ENCODE peak calls at places on chromosomes 2 and 18, in ten cellular contexts. I, Z, P, X, N, A, M, O, Q and R are unnamed samples.
A peak's percentile ranks its signal among the peaks of the same experiment; 100 is the strongest.

GRCh38 chr2:13006829-13007715 is 290.3 kb downstream of the TRIB2 start:
- DNase-seq in I (peak; percentile 83), Z (peak; percentile 62), P (peak; percentile 55), X (peak; percentile 69), N (peak; percentile 61), A (peak; percentile 58), M (peak; percentile 87), O (peak; percentile 65), Q (peak; percentile 86), R (peak; percentile 76)

GRCh38 chr18:75831960-75832359 is 404.5 kb upstream of the SMIM21 start:
- DNase-seq in I (no peak), Z (no peak), P (no peak), X (no peak), N (no peak), A (no peak), M (no peak), O (no peak), Q (no peak), R (no peak)

GRCh38 chr2:143321994-143322393 is 192.8 kb downstream of the ARHGAP15 start:
- DNase-seq in I (no peak), Z (no peak), P (no peak), X (no peak), N (no peak), A (no peak), M (no peak), O (no peak), Q (no peak), R (no peak)

GRCh38 chr18:5106730-5107129 is 90.3 kb downstream of the AKAIN1 start:
- DNase-seq in I (no peak), Z (no peak), P (no peak), X (no peak), N (peak; percentile 24), A (no peak), M (no peak), O (no peak), Q (peak; percentile 54), R (no peak)

GRCh38 chr2:30300456-30301221 is 69.3 kb downstream of the LBH start:
- DNase-seq in I (no peak), Z (no peak), P (no peak), X (peak; percentile 34), N (no peak), A (no peak), M (no peak), O (peak; percentile 96), Q (no peak), R (peak; percentile 29)

GRCh38 chr18:4351005-4351404 is 104.1 kb downstream of the DLGAP1 start:
- DNase-seq in I (no peak), Z (no peak), P (no peak), X (no peak), N (no peak), A (no peak), M (no peak), O (no peak), Q (no peak), R (no peak)

GRCh38 chr2:157302492-157303099 is 23.0 kb downstream of the ERMN start:
- DNase-seq in I (peak; percentile 58), Z (peak; percentile 13), P (peak; percentile 11), X (no peak), N (peak; percentile 67), A (no peak), M (peak; percentile 13), O (peak; percentile 44), Q (peak; percentile 53), R (peak; percentile 43)

GRCh38 chr2:238466242-238466598 is 39.5 kb downstream of the ASB1 start:
- DNase-seq in I (no peak), Z (no peak), P (no peak), X (no peak), N (no peak), A (no peak), M (no peak), O (no peak), Q (no peak), R (no peak)

GRCh38 chr2:979286-979928 is 28.8 kb downstream of the SNTG2 start:
- DNase-seq in I (no peak), Z (no peak), P (no peak), X (no peak), N (peak; percentile 3), A (no peak), M (no peak), O (no peak), Q (no peak), R (no peak)

GRCh38 chr2:85244798-85245197 is 83.0 kb downstream of the TGOLN2 start:
- DNase-seq in I (no peak), Z (no peak), P (no peak), X (no peak), N (no peak), A (no peak), M (no peak), O (no peak), Q (no peak), R (no peak)

GRCh38 chr18:24014062-24014985 is at the start of gene TTC39C:
- DNase-seq in I (peak; percentile 29), Z (peak; percentile 13), P (peak; percentile 75), X (peak; percentile 81), N (peak; percentile 81), A (peak; percentile 81), M (peak; percentile 34), O (peak; percentile 71), Q (peak; percentile 61), R (peak; percentile 49)

GRCh38 chr2:14445670-14446069 is 186.8 kb upstream of the LRATD1 start:
- DNase-seq in I (no peak), Z (no peak), P (no peak), X (no peak), N (no peak), A (no peak), M (no peak), O (no peak), Q (peak; percentile 10), R (no peak)

GRCh38 chr18:13564579-13564978 is 161.8 kb downstream of the FAM210A start:
- DNase-seq in I (no peak), Z (no peak), P (no peak), X (no peak), N (no peak), A (no peak), M (peak; percentile 40), O (no peak), Q (no peak), R (no peak)

GRCh38 chr18:56532176-56532840 is 106.1 kb downstream of the TXNL1 start:
- DNase-seq in I (no peak), Z (no peak), P (no peak), X (no peak), N (no peak), A (no peak), M (no peak), O (peak; percentile 56), Q (no peak), R (peak; percentile 19)

GRCh38 chr2:199833525-199833924 is 17.5 kb downstream of the FTCDNL1 start:
- DNase-seq in I (no peak), Z (no peak), P (no peak), X (no peak), N (no peak), A (no peak), M (no peak), O (no peak), Q (no peak), R (no peak)

GRCh38 chr2:144704696-144705095 is 184.8 kb upstream of the ZEB2 start:
- DNase-seq in I (no peak), Z (no peak), P (no peak), X (no peak), N (peak; percentile 67), A (no peak), M (no peak), O (no peak), Q (no peak), R (no peak)
- H3K27ac ChIP-seq in I (no peak overlapping the region), Z (no peak overlapping the region), P (no peak overlapping the region), X (no peak overlapping the region), N (peak overlapping the region; percentile 98), A (no peak overlapping the region), M (no peak overlapping the region), O (no peak overlapping the region), Q (no peak overlapping the region), R (no peak overlapping the region)

GRCh38 chr2:190533175-190533967 is 1.2 kb downstream of the NEMP2 start:
- DNase-seq in I (no peak), Z (no peak), P (no peak), X (no peak), N (no peak), A (no peak), M (no peak), O (no peak), Q (no peak), R (no peak)
- H3K27ac ChIP-seq in I (peak overlapping the region; percentile 3), Z (peak overlapping the region; percentile 70), P (peak overlapping the region; percentile 92), X (peak overlapping the region; percentile 99), N (peak overlapping the region; percentile 86), A (peak overlapping the region; percentile 87), M (peak overlapping the region; percentile 97), O (peak overlapping the region; percentile 69), Q (no peak overlapping the region), R (peak overlapping the region; percentile 60)

DNA sequence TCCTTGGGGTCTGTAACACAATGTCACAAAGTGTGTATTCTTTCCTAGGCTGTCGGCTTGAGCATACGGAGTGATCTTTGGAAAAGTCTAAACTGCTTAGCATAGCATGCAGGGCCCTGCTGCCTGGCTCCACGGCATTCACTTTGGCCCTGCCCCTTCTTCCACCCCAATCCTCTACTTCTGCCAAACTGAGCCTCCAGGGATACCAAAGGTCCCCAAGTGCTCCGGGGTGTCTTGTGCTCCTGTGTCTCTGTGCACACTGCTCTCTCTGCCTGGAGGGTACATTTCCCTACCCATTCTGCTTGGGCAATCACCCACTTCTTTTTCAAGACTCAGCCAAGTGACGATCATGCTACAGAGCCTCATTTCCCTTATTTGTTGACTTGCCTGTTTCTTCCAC is 196.1 kb downstream of the LTBP1 start:
- DNase-seq in I (no peak), Z (no peak), P (no peak), X (no peak), N (no peak), A (no peak), M (no peak), O (no peak), Q (no peak), R (no peak)
- H3K27ac ChIP-seq in I (no peak overlapping the region), Z (no peak overlapping the region), P (no peak overlapping the region), X (no peak overlapping the region), N (no peak overlapping the region), A (no peak overlapping the region), M (no peak overlapping the region), O (peak overlapping the region; percentile 28), Q (no peak overlapping the region), R (no peak overlapping the region)

GRCh38 chr2:149161481-149162225 is 123.2 kb downstream of the LYPD6B start:
- DNase-seq in I (no peak), Z (no peak), P (no peak), X (no peak), N (peak; percentile 58), A (no peak), M (no peak), O (no peak), Q (no peak), R (no peak)
- H3K27ac ChIP-seq in I (no peak overlapping the region), Z (no peak overlapping the region), P (no peak overlapping the region), X (no peak overlapping the region), N (peak overlapping the region; percentile 61), A (no peak overlapping the region), M (no peak overlapping the region), O (no peak overlapping the region), Q (no peak overlapping the region), R (no peak overlapping the region)

GRCh38 chr2:16323551-16324543 is 341.8 kb downstream of the CYRIA start:
- DNase-seq in I (no peak), Z (no peak), P (no peak), X (no peak), N (no peak), A (no peak), M (no peak), O (no peak), Q (no peak), R (no peak)
- H3K27ac ChIP-seq in I (no peak overlapping the region), Z (no peak overlapping the region), P (no peak overlapping the region), X (no peak overlapping the region), N (no peak overlapping the region), A (no peak overlapping the region), M (no peak overlapping the region), O (no peak overlapping the region), Q (no peak overlapping the region), R (no peak overlapping the region)

GRCh38 chr2:20626698-20627471 is 24.0 kb downstream of the HS1BP3 start:
- DNase-seq in I (no peak), Z (no peak), P (no peak), X (no peak), N (no peak), A (no peak), M (no peak), O (no peak), Q (no peak), R (no peak)
- H3K27ac ChIP-seq in I (no peak overlapping the region), Z (no peak overlapping the region), P (no peak overlapping the region), X (no peak overlapping the region), N (no peak overlapping the region), A (no peak overlapping the region), M (peak overlapping the region; percentile 36), O (no peak overlapping the region), Q (no peak overlapping the region), R (no peak overlapping the region)